ENCODE peak calls at places on chromosomes 13 and 19, in five cellular contexts. F is transverse colon; N is CD4-positive, alpha-beta memory T cell; O is ovary; U is dorsolateral prefrontal cortex. R is an unnamed sample.

GRCh38 chr19:4064551-4065260 is 2.0 kb downstream of the ZBTB7A start:
- DNase-seq in F (peak; percentile 66), N (peak; percentile 70), O (peak; percentile 83), U (peak; percentile 73), R (peak; percentile 52)

GRCh38 chr13:103328899-103329298 is 262.7 kb upstream of the SLC10A2 start:
- DNase-seq in F (no peak), N (no peak), O (no peak), U (no peak), R (no peak)

GRCh38 chr19:28971011-28971410 is 241.9 kb downstream of the UQCRFS1 start:
- DNase-seq in F (no peak), N (no peak), O (peak; percentile 55), U (no peak), R (no peak)

GRCh38 chr19:750640-751423 is at the start of gene MISP:
- DNase-seq in F (peak; percentile 95), N (peak; percentile 12), O (peak; percentile 60), U (no peak), R (no peak)

GRCh38 chr19:44600466-44600865 is 12.9 kb upstream of the IGSF23 start:
- DNase-seq in F (no peak), N (no peak), O (no peak), U (no peak), R (no peak)

GRCh38 chr13:113816925-113817859 is 46.7 kb downstream of the GAS6 start:
- DNase-seq in F (peak; percentile 94), N (peak; percentile 90), O (peak; percentile 90), U (peak; percentile 84), R (peak; percentile 83)

GRCh38 chr13:113005076-113005865 is 36.3 kb downstream of the MCF2L start:
- DNase-seq in F (no peak), N (no peak), O (no peak), U (no peak), R (peak; percentile 20)

GRCh38 chr19:6744381-6745288 is 5.2 kb downstream of the TRIP10 start:
- DNase-seq in F (peak; percentile 90), N (no peak), O (peak; percentile 94), U (peak; percentile 83), R (no peak)

GRCh38 chr13:32200741-32201140 is 114.4 kb downstream of the ZAR1L start:
- DNase-seq in F (no peak), N (no peak), O (no peak), U (no peak), R (no peak)

GRCh38 chr13:113077953-113078894 is 27.4 kb upstream of the F7 start:
- DNase-seq in F (no peak), N (no peak), O (no peak), U (peak; percentile 42), R (no peak)

GRCh38 chr13:44402902-44403719 is 29.5 kb downstream of the SERP2 start:
- DNase-seq in F (peak; percentile 65), N (no peak), O (no peak), U (no peak), R (no peak)

GRCh38 chr13:76968041-76968440 is 19.7 kb downstream of the ACOD1 start:
- DNase-seq in F (no peak), N (no peak), O (no peak), U (no peak), R (no peak)

GRCh38 chr13:90261343-90261742 is 1086.1 kb upstream of the MIR17HG start:
- DNase-seq in F (no peak), N (peak; percentile 25), O (no peak), U (no peak), R (no peak)

GRCh38 chr13:42377640-42378382 is 105.9 kb downstream of the AKAP11 start:
- DNase-seq in F (no peak), N (peak; percentile 65), O (no peak), U (no peak), R (peak; percentile 73)

GRCh38 chr13:62305758-62306157 is 890.1 kb upstream of the PCDH20 start:
- DNase-seq in F (no peak), N (no peak), O (no peak), U (no peak), R (peak; percentile 58)

GRCh38 chr19:20365146-20365545 is 198.1 kb downstream of the ZNF486 start:
- DNase-seq in F (no peak), N (no peak), O (no peak), U (no peak), R (no peak)

GRCh38 chr13:43348397-43348796 is 325.0 kb downstream of the DNAJC15 start:
- DNase-seq in F (no peak), N (no peak), O (no peak), U (no peak), R (no peak)

GRCh38 chr19:33312065-33312464 is 9.7 kb upstream of the CEBPA start:
- DNase-seq in F (no peak), N (no peak), O (no peak), U (no peak), R (peak; percentile 27)

GRCh38 chr13:79056706-79057105 is 349.3 kb downstream of the RBM26 start:
- DNase-seq in F (no peak), N (no peak), O (no peak), U (no peak), R (no peak)

GRCh38 chr13:106989866-106990265 is 421.9 kb upstream of the ARGLU1 start:
- DNase-seq in F (no peak), N (no peak), O (no peak), U (no peak), R (no peak)

GRCh38 chr13:38905081-38905480 is 85.5 kb downstream of the STOML3 start:
- DNase-seq in F (no peak), N (no peak), O (no peak), U (no peak), R (no peak)

GRCh38 chr13:76029088-76029487 is 393.0 kb downstream of the LMO7 start:
- DNase-seq in F (no peak), N (no peak), O (no peak), U (no peak), R (no peak)

GRCh38 chr19:54256250-54257115 is 590 bp downstream of the LILRB5 start:
- DNase-seq in F (no peak), N (no peak), O (no peak), U (no peak), R (no peak)

GRCh38 chr19:12580180-12580694 is 29.0 kb upstream of the ZNF564 start:
- DNase-seq in F (no peak), N (no peak), O (no peak), U (no peak), R (no peak)

GRCh38 chr19:14114854-14115253 is 2.7 kb downstream of the PRKACA start:
- DNase-seq in F (peak; percentile 71), N (no peak), O (no peak), U (no peak), R (peak; percentile 57)

GRCh38 chr19:55657004-55657747 is 2.3 kb downstream of the U2AF2 start:
- DNase-seq in F (no peak), N (peak; percentile 58), O (no peak), U (no peak), R (no peak)

GRCh38 chr19:53332484-53332883 is 1.1 kb upstream of the ZNF845 start:
- DNase-seq in F (no peak), N (no peak), O (no peak), U (no peak), R (no peak)

GRCh38 chr19:8113017-8113416 is 36.4 kb downstream of the FBN3 start:
- DNase-seq in F (no peak), N (no peak), O (no peak), U (no peak), R (no peak)

GRCh38 chr13:113742000-113742441 is 17.0 kb upstream of the TMEM255B start:
- DNase-seq in F (peak; percentile 55), N (no peak), O (no peak), U (no peak), R (no peak)

DNA sequence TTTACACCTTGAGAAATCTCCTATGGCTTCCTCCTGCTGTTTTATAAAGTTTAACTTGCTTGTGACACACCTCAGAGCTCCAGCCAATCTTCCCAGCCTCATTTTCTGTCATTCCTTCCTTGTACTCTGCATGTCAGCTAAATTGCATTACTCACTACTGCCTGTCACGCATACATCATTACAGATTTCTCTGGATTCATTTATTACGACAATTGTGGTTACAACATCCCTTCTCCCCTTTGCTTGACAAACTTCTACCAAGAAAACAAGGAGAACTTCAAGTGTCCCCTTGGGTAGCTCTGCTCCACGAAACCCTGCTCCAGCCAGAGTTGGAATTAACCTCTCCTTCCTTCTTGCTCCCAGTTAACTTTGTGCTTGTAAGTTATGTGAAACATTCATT is 22.0 kb upstream of the GPR18 start:
- DNase-seq in F (peak; percentile 32), N (no peak), O (no peak), U (no peak), R (no peak)
- H3K27ac ChIP-seq in F (peak overlapping the region; percentile 62), N (peak overlapping the region; percentile 8), O (no peak overlapping the region), U (no peak overlapping the region), R (no peak overlapping the region)

DNA sequence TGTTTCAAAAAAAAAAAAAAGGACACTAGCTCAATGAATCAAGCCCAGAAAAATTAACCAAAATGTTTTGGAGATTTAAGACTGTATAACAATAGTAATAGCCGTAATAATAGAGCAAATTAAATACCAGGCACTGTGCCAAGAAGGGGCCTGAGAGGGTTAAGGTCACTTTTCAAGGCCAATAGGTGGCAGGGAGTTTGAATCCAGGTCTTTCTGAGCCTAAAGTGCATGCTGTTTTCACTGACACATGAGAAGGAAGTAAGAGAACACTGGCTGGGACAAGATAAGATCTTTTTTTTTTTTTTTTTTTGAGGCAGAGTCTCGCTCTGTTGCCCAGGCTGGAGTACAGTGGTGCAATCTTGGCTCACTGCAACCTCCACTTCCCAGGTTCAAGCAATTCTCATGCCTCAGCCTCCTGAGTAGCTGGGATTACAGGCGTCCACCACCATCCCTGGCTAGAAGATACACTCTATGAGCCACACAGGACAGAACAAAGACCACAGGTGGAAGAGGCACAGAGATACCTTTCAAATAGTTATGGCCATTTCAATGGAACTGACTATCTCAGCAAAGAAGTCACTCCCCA is 7.7 kb downstream of the FFAR2 start:
- DNase-seq in F (no peak), N (no peak), O (no peak), U (no peak), R (no peak)
- H3K27ac ChIP-seq in F (no peak overlapping the region), N (no peak overlapping the region), O (no peak overlapping the region), U (no peak overlapping the region), R (no peak overlapping the region)

DNA sequence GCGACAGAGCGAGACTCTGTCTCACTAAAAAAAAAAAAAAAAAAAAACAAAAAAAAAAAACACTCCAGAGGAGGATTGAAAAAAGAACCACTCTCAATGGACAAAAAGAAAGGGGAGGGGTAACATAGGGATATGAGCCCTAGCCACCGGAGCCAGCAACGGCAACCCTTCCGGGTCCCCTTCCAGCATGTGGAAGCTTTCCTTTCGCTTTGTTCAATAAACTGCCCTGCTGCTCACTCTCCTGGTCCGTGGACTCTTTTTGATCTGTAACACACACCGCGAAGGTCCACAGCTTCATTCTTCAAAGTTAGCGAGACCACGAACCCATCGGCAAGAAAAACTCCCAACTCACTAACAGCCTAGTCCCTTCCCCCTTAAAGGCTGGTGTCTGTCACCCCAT is 1.0 kb upstream of the REX1BD start:
- DNase-seq in F (no peak), N (no peak), O (no peak), U (no peak), R (no peak)
- H3K27ac ChIP-seq in F (no peak overlapping the region), N (peak overlapping the region; percentile 67), O (no peak overlapping the region), U (peak overlapping the region; percentile 83), R (peak overlapping the region; percentile 70)

DNA sequence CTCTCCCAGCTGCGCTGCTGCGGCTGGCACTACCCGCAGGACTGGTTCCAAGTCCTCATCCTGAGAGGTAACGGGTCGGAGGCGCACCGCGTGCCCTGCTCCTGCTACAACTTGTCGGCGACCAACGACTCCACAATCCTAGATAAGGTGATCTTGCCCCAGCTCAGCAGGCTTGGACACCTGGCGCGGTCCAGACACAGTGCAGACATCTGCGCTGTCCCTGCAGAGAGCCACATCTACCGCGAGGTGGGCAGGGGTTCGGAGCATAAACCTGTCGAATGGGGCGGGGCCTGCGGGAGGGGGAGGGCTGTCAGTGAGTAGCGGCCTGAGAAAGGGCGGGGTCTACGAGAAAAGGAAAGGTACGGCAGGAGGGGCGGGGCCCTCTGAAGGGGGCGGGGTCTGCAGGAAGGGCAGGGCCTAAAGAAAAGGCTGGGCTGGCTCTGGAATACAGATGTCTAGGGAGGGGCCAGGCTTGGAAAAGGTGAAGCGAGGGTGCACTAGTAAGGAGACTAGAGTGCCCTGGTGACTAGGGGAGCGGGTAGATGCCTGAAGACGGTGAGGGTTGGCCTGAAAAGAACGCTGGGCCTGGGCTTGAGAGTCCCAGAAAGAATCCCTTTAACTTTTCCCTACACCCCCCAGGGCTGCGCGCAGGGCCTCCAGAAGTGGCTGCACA is 3.6 kb downstream of the CD37 start:
- DNase-seq in F (peak; percentile 90), N (no peak), O (peak; percentile 89), U (peak; percentile 67), R (peak; percentile 94)
- H3K27ac ChIP-seq in F (peak overlapping the region; percentile 72), N (no peak overlapping the region), O (peak overlapping the region; percentile 93), U (no peak overlapping the region), R (peak overlapping the region; percentile 98)